ENCODE peak calls at places on chromosome 12, in seven cellular contexts. One of them, this sample, is unnamed.

GRCh38 chr12:100401660-100402059 is 44.8 kb downstream of the SLC17A8 start:
- DNase-seq in T-helper 17 cell: no peak
- DNase-seq in foreskin fibroblast: peak
- DNase-seq in T follicular helper cell: no peak
- DNase-seq in stomach: no peak
- DNase-seq in RWPE1: peak
- DNase-seq in stimulated activated CD4-positive, alpha-beta T cell treated with anti-CD3 and anti-CD28 coated beads, TNF-alpha, amount 100 ng/mL, for 4 hours: no peak
- DNase-seq in this sample: no peak

GRCh38 chr12:52380271-52380694 is 5.2 kb downstream of the KRT84 start:
- DNase-seq in foreskin fibroblast: peak
- DNase-seq in T-helper 17 cell: no peak
- DNase-seq in RWPE1: no peak
- DNase-seq in stimulated activated CD4-positive, alpha-beta T cell treated with anti-CD3 and anti-CD28 coated beads, TNF-alpha, amount 100 ng/mL, for 4 hours: no peak
- DNase-seq in T follicular helper cell: no peak
- DNase-seq in stomach: peak
- DNase-seq in this sample: peak

GRCh38 chr12:49188205-49188915 is 520 bp downstream of the TUBA1A start:
- DNase-seq in stimulated activated CD4-positive, alpha-beta T cell treated with anti-CD3 and anti-CD28 coated beads, TNF-alpha, amount 100 ng/mL, for 4 hours: peak
- DNase-seq in foreskin fibroblast: peak
- DNase-seq in stomach: peak
- DNase-seq in RWPE1: peak
- DNase-seq in T follicular helper cell: peak
- DNase-seq in T-helper 17 cell: peak
- DNase-seq in this sample: peak

GRCh38 chr12:68648179-68648578 is 37.5 kb downstream of the RAP1B start:
- DNase-seq in foreskin fibroblast: no peak
- DNase-seq in stimulated activated CD4-positive, alpha-beta T cell treated with anti-CD3 and anti-CD28 coated beads, TNF-alpha, amount 100 ng/mL, for 4 hours: no peak
- DNase-seq in stomach: no peak
- DNase-seq in RWPE1: no peak
- DNase-seq in T follicular helper cell: no peak
- DNase-seq in T-helper 17 cell: no peak
- DNase-seq in this sample: no peak

GRCh38 chr12:104599985-104600712 is 143.4 kb downstream of the CHST11 start:
- DNase-seq in stomach: no peak
- DNase-seq in foreskin fibroblast: no peak
- DNase-seq in RWPE1: no peak
- DNase-seq in T-helper 17 cell: no peak
- DNase-seq in T follicular helper cell: no peak
- DNase-seq in stimulated activated CD4-positive, alpha-beta T cell treated with anti-CD3 and anti-CD28 coated beads, TNF-alpha, amount 100 ng/mL, for 4 hours: no peak
- DNase-seq in this sample: no peak

GRCh38 chr12:12327802-12328201 is 22.2 kb downstream of the MANSC1 start:
- DNase-seq in stomach: no peak
- DNase-seq in RWPE1: peak
- DNase-seq in T-helper 17 cell: no peak
- DNase-seq in stimulated activated CD4-positive, alpha-beta T cell treated with anti-CD3 and anti-CD28 coated beads, TNF-alpha, amount 100 ng/mL, for 4 hours: no peak
- DNase-seq in T follicular helper cell: no peak
- DNase-seq in foreskin fibroblast: peak
- DNase-seq in this sample: peak

GRCh38 chr12:101608301-101609133 is 13.7 kb downstream of the MYBPC1 start:
- DNase-seq in stomach: peak
- DNase-seq in T follicular helper cell: no peak
- DNase-seq in stimulated activated CD4-positive, alpha-beta T cell treated with anti-CD3 and anti-CD28 coated beads, TNF-alpha, amount 100 ng/mL, for 4 hours: no peak
- DNase-seq in T-helper 17 cell: no peak
- DNase-seq in RWPE1: no peak
- DNase-seq in foreskin fibroblast: no peak
- DNase-seq in this sample: peak

GRCh38 chr12:120199595-120200306 is 1.2 kb downstream of the RPLP0 start:
- DNase-seq in foreskin fibroblast: peak
- DNase-seq in T-helper 17 cell: no peak
- DNase-seq in stimulated activated CD4-positive, alpha-beta T cell treated with anti-CD3 and anti-CD28 coated beads, TNF-alpha, amount 100 ng/mL, for 4 hours: no peak
- DNase-seq in RWPE1: peak
- DNase-seq in T follicular helper cell: no peak
- DNase-seq in stomach: no peak
- DNase-seq in this sample: no peak

GRCh38 chr12:50569321-50569720 is 64.5 kb downstream of the DIP2B start:
- DNase-seq in stomach: no peak
- DNase-seq in T follicular helper cell: no peak
- DNase-seq in RWPE1: no peak
- DNase-seq in foreskin fibroblast: no peak
- DNase-seq in stimulated activated CD4-positive, alpha-beta T cell treated with anti-CD3 and anti-CD28 coated beads, TNF-alpha, amount 100 ng/mL, for 4 hours: no peak
- DNase-seq in T-helper 17 cell: no peak
- DNase-seq in this sample: no peak

GRCh38 chr12:122021193-122021821 is 377 bp upstream of the BCL7A start:
- DNase-seq in stomach: no peak
- DNase-seq in T-helper 17 cell: no peak
- DNase-seq in T follicular helper cell: no peak
- DNase-seq in stimulated activated CD4-positive, alpha-beta T cell treated with anti-CD3 and anti-CD28 coated beads, TNF-alpha, amount 100 ng/mL, for 4 hours: no peak
- DNase-seq in RWPE1: no peak
- DNase-seq in foreskin fibroblast: peak
- DNase-seq in this sample: no peak

GRCh38 chr12:100199347-100200136 is 1.1 kb upstream of the ACTR6 start:
- DNase-seq in T follicular helper cell: peak
- DNase-seq in T-helper 17 cell: peak
- DNase-seq in stomach: peak
- DNase-seq in stimulated activated CD4-positive, alpha-beta T cell treated with anti-CD3 and anti-CD28 coated beads, TNF-alpha, amount 100 ng/mL, for 4 hours: peak
- DNase-seq in RWPE1: peak
- DNase-seq in foreskin fibroblast: peak
- DNase-seq in this sample: peak

GRCh38 chr12:70876952-70877351 is 43.6 kb downstream of the PTPRR start:
- DNase-seq in stomach: no peak
- DNase-seq in T follicular helper cell: no peak
- DNase-seq in T-helper 17 cell: no peak
- DNase-seq in RWPE1: peak
- DNase-seq in stimulated activated CD4-positive, alpha-beta T cell treated with anti-CD3 and anti-CD28 coated beads, TNF-alpha, amount 100 ng/mL, for 4 hours: no peak
- DNase-seq in foreskin fibroblast: peak
- DNase-seq in this sample: peak

GRCh38 chr12:50214018-50214417 is 46.8 kb upstream of the CERS5 start:
- DNase-seq in foreskin fibroblast: no peak
- DNase-seq in T-helper 17 cell: no peak
- DNase-seq in stimulated activated CD4-positive, alpha-beta T cell treated with anti-CD3 and anti-CD28 coated beads, TNF-alpha, amount 100 ng/mL, for 4 hours: no peak
- DNase-seq in T follicular helper cell: no peak
- DNase-seq in stomach: no peak
- DNase-seq in RWPE1: no peak
- DNase-seq in this sample: no peak

GRCh38 chr12:50550530-50551223 is 45.9 kb downstream of the DIP2B start:
- DNase-seq in foreskin fibroblast: peak
- DNase-seq in stomach: no peak
- DNase-seq in T follicular helper cell: no peak
- DNase-seq in stimulated activated CD4-positive, alpha-beta T cell treated with anti-CD3 and anti-CD28 coated beads, TNF-alpha, amount 100 ng/mL, for 4 hours: no peak
- DNase-seq in RWPE1: peak
- DNase-seq in T-helper 17 cell: no peak
- DNase-seq in this sample: no peak

GRCh38 chr12:79635676-79636075 is 55.1 kb downstream of the PAWR start:
- DNase-seq in RWPE1: peak
- DNase-seq in T follicular helper cell: no peak
- DNase-seq in stimulated activated CD4-positive, alpha-beta T cell treated with anti-CD3 and anti-CD28 coated beads, TNF-alpha, amount 100 ng/mL, for 4 hours: no peak
- DNase-seq in T-helper 17 cell: no peak
- DNase-seq in stomach: no peak
- DNase-seq in foreskin fibroblast: peak
- DNase-seq in this sample: no peak

GRCh38 chr12:130683811-130684210 is 32.3 kb downstream of the RIMBP2 start:
- DNase-seq in T follicular helper cell: no peak
- DNase-seq in T-helper 17 cell: no peak
- DNase-seq in stomach: no peak
- DNase-seq in RWPE1: no peak
- DNase-seq in foreskin fibroblast: no peak
- DNase-seq in stimulated activated CD4-positive, alpha-beta T cell treated with anti-CD3 and anti-CD28 coated beads, TNF-alpha, amount 100 ng/mL, for 4 hours: no peak
- DNase-seq in this sample: no peak

GRCh38 chr12:68175566-68176033 is 16.1 kb upstream of the IFNG start:
- DNase-seq in RWPE1: no peak
- DNase-seq in T-helper 17 cell: peak
- DNase-seq in T follicular helper cell: peak
- DNase-seq in stimulated activated CD4-positive, alpha-beta T cell treated with anti-CD3 and anti-CD28 coated beads, TNF-alpha, amount 100 ng/mL, for 4 hours: peak
- DNase-seq in foreskin fibroblast: no peak
- DNase-seq in stomach: no peak
- DNase-seq in this sample: no peak